ENCODE peak calls at places on chromosomes 3 and 15, in eight cellular contexts. E is cardiac fibroblast; T is tibial nerve; D is CD8-positive, alpha-beta T cell; F is astrocyte; C is H1; M is OCI-LY7; U is K562. L is an unnamed sample.

GRCh38 chr3:15860014-15860934 is 62.5 kb upstream of the ANKRD28 start:
- DNase-seq in E (peak), T (peak), D (no peak), F (peak), C (peak), M (peak), U (peak), L (peak)

GRCh38 chr15:20346082-20346805 is 195.4 kb downstream of the GOLGA6L6 start:
- DNase-seq in E (no peak), T (no peak), D (no peak), F (no peak), C (no peak), M (no peak), U (peak), L (peak)

GRCh38 chr3:12350151-12350813 is 61.4 kb downstream of the PPARG start:
- DNase-seq in E (peak), T (peak), D (no peak), F (peak), C (no peak), M (no peak), U (no peak), L (no peak)

GRCh38 chr15:73002509-73002908 is 49.8 kb upstream of the NEO1 start:
- DNase-seq in E (no peak), T (no peak), D (no peak), F (peak), C (no peak), M (no peak), U (no peak), L (no peak)

GRCh38 chr15:48547305-48547704 is 98.2 kb downstream of the FBN1 start:
- DNase-seq in E (peak), T (no peak), D (no peak), F (peak), C (no peak), M (no peak), U (no peak), L (no peak)

GRCh38 chr3:34175636-34176186 is 377.3 kb downstream of the PDCD6IP start:
- DNase-seq in E (no peak), T (no peak), D (no peak), F (no peak), C (no peak), M (peak), U (no peak), L (no peak)

GRCh38 chr15:59553879-59554735 is 57.5 kb upstream of the GCNT3 start:
- DNase-seq in E (peak), T (no peak), D (no peak), F (peak), C (no peak), M (no peak), U (no peak), L (no peak)

GRCh38 chr3:121759541-121760202 is 10.1 kb upstream of the GOLGB1 start:
- DNase-seq in E (peak), T (no peak), D (no peak), F (no peak), C (no peak), M (no peak), U (no peak), L (no peak)

GRCh38 chr3:106913111-106913698 is 464.0 kb upstream of the CCDC54 start:
- DNase-seq in E (peak), T (no peak), D (no peak), F (peak), C (peak), M (no peak), U (no peak), L (no peak)

GRCh38 chr15:69145694-69146492 is 14.5 kb upstream of the GLCE start:
- DNase-seq in E (peak), T (no peak), D (no peak), F (peak), C (no peak), M (no peak), U (no peak), L (no peak)

GRCh38 chr15:65424683-65425082 is 1.9 kb upstream of the IGDCC4 start:
- DNase-seq in E (no peak), T (no peak), D (no peak), F (no peak), C (no peak), M (no peak), U (no peak), L (no peak)

GRCh38 chr3:43859766-43860165 is 169.0 kb downstream of the ABHD5 start:
- DNase-seq in E (no peak), T (no peak), D (no peak), F (no peak), C (no peak), M (no peak), U (no peak), L (peak)

GRCh38 chr3:33636125-33636855 is 81.8 kb downstream of the CLASP2 start:
- DNase-seq in E (peak), T (peak), D (no peak), F (peak), C (no peak), M (peak), U (peak), L (no peak)

GRCh38 chr3:23567917-23568316 is 237.8 kb upstream of the UBE2E1 start:
- DNase-seq in E (peak), T (no peak), D (no peak), F (peak), C (no peak), M (no peak), U (no peak), L (no peak)

GRCh38 chr3:8445861-8446260 is 55.8 kb upstream of the LMCD1 start:
- DNase-seq in E (peak), T (no peak), D (no peak), F (peak), C (no peak), M (no peak), U (no peak), L (no peak)

GRCh38 chr3:138114988-138115971 is at the start of gene DZIP1L:
- DNase-seq in E (peak), T (peak), D (no peak), F (peak), C (no peak), M (no peak), U (peak), L (no peak)

GRCh38 chr15:40355976-40356585 is 1.9 kb upstream of the DISP2 start:
- DNase-seq in E (peak), T (no peak), D (no peak), F (no peak), C (no peak), M (no peak), U (no peak), L (no peak)

GRCh38 chr15:40357723-40358491 is at the start of gene DISP2:
- DNase-seq in E (peak), T (peak), D (peak), F (peak), C (no peak), M (peak), U (peak), L (peak)

GRCh38 chr15:40360015-40360414 is 2.0 kb downstream of the DISP2 start:
- DNase-seq in E (no peak), T (no peak), D (no peak), F (no peak), C (no peak), M (no peak), U (no peak), L (no peak)

GRCh38 chr15:40357246-40357645 is 773 bp upstream of the DISP2 start:
- DNase-seq in E (no peak), T (no peak), D (no peak), F (no peak), C (no peak), M (no peak), U (no peak), L (no peak)

DNA sequence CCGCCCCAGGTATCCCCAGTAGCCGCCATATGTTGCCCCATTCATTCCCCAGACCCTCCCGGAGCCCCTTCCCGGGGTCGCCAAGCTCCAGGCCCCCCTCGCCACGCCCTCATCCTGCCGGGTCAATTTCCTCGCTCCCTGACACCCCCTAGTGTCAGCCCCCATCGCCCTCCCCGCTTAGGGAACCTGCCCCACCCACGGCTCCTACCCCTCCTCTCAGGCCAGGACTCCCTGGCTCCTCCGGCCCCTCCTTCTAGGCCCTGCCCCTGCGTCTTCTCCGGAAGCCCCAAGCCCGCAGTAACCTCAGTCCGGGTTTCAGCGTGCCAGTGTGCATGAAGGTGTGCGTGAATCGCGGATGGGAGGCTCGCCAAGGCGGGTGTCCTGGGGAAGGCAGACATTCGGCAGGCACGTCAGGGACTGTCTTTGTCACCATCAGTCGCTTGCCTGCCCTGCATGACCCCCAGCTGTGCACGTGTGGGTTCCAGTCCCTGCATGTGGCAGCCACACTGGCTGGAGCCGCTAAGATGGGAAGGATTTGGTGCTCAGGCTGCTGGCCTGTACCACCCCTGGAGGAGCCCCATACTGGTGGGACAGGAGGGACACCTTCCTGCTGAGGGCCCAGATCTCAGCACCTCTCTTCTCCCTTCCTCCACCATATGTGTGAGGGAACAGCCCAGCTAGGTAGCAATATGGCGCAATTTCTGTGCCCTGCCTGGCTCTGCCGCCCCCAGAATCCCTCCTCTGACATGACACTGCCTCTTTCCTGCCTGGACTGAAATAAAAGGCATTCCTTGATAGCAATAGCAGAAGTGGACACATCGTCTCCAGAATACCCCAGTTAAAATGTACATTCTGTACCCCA is 704 bp downstream of the DISP2 start:
- DNase-seq in E (no peak), T (no peak), D (peak), F (no peak), C (no peak), M (peak), U (peak), L (no peak)
- TF ChIP-seq CTCF in E (peak), T (no peak), D (no peak), F (no peak), C (no peak), M (peak), U (no peak), L (no peak)

DNA sequence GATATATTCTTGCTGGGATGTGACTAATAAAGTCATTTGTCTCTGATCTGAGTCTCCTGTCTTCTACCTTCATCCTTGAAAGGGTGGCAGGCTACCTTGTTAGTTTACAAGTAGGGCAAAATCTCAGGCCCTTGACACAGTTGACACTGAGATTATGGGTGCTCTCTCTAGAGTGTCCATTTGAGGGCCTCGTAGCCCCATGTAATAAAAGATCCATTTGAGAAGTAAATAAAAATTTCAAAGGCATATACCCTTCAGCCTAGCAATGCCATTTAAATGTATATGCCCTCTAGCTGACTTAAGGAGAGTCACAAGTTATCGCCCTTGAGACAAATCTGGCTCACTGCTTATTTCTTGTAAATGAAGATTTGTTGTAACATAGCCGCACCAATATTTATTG is 98.6 kb downstream of the TCF12 start:
- DNase-seq in E (peak), T (no peak), D (no peak), F (no peak), C (no peak), M (peak), U (no peak), L (no peak)
- TF ChIP-seq CTCF in E (peak), T (no peak), D (peak), F (peak), C (peak), M (peak), U (no peak), L (peak)

GRCh38 chr3:32176989-32177701 is 61.3 kb upstream of the CMTM8 start:
- DNase-seq in E (peak), T (peak), D (peak), F (peak), C (peak), M (peak), U (peak), L (no peak)
- TF ChIP-seq CTCF in E (peak), T (peak), D (peak), F (peak), C (peak), M (peak), U (peak), L (peak)

GRCh38 chr3:104102386-104102785 is 1264.3 kb upstream of the ALCAM start:
- DNase-seq in E (peak), T (peak), D (no peak), F (peak), C (no peak), M (peak), U (no peak), L (no peak)
- TF ChIP-seq CTCF in E (peak), T (peak), D (no peak), F (peak), C (peak), M (peak), U (no peak), L (peak)

GRCh38 chr15:35495075-35495474 is 50.9 kb downstream of the DPH6 start:
- DNase-seq in E (peak), T (no peak), D (no peak), F (no peak), C (no peak), M (no peak), U (no peak), L (no peak)

GRCh38 chr15:35491173-35491572 is 54.8 kb downstream of the DPH6 start:
- DNase-seq in E (no peak), T (no peak), D (no peak), F (no peak), C (no peak), M (no peak), U (no peak), L (no peak)

GRCh38 chr15:35487417-35487816 is 58.5 kb downstream of the DPH6 start:
- DNase-seq in E (no peak), T (no peak), D (no peak), F (no peak), C (no peak), M (no peak), U (no peak), L (no peak)

GRCh38 chr15:35496585-35496984 is 49.4 kb downstream of the DPH6 start:
- DNase-seq in E (no peak), T (no peak), D (no peak), F (no peak), C (no peak), M (no peak), U (no peak), L (no peak)

GRCh38 chr15:35491999-35492398 is 54.0 kb downstream of the DPH6 start:
- DNase-seq in E (no peak), T (no peak), D (no peak), F (no peak), C (no peak), M (no peak), U (no peak), L (no peak)
- TF ChIP-seq CTCF in E (no peak), T (no peak), D (no peak), F (no peak), C (no peak), M (no peak), U (no peak), L (no peak)

DNA sequence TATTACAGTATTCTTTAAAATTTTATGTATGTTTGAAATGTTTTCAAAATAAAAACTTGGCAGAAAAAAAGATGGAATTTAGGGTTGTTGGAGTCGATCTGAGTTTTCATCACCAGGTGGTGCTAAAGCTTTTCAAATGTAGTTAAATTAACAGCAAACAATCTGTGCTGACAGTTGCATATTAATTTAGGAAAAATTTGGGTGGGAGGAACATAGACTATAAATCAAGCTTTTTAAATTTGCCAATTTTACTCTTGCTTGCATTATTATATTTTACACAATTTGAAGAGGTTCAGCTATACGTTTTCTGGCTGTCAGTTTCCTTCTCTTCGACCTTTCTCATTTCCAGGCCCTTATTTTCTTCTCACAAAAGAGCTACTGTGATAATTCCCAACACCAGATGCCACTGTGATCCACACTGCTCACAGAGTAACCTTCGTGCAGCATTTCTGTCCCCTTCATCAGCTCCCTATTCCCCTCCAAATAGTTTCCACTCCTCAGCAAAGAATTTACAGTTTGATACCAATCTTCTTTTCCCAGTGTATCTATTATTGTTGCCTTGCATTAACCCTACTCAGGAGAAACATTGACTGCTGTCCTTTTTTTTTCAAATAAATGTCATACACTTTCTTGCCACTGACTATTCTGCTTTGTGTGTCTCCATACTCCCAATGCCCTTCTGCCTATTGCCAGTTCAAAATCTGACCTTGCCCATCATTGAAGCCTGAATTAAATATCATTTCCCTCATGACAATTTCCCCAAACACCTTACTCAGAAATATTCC is 53.4 kb upstream of the EIF5A2 start:
- DNase-seq in E (peak), T (peak), D (no peak), F (peak), C (no peak), M (peak), U (peak), L (no peak)
- TF ChIP-seq CTCF in E (peak), T (peak), D (peak), F (peak), C (peak), M (peak), U (peak), L (peak)

L was measured in osteocyte.